ENCODE peak calls at places on chromosome 4, in nine cellular contexts. One of them, this sample, is unnamed.

GRCh38 chr4:77802406-77802805 is 16.8 kb downstream of the CNOT6L start:
- DNase-seq in dorsolateral prefrontal cortex: no peak
- DNase-seq in endothelial cell: no peak
- DNase-seq in upper lobe of right lung: no peak
- DNase-seq in ascending aorta: no peak
- DNase-seq in ovary: no peak
- DNase-seq in GM12865: no peak
- DNase-seq in heart right ventricle: no peak
- DNase-seq in cardiac muscle cell: no peak
- DNase-seq in this sample: no peak

GRCh38 chr4:35087216-35087615 is 1157.1 kb downstream of the ARAP2 start:
- DNase-seq in GM12865: no peak
- DNase-seq in dorsolateral prefrontal cortex: no peak
- DNase-seq in upper lobe of right lung: no peak
- DNase-seq in endothelial cell: no peak
- DNase-seq in ovary: no peak
- DNase-seq in heart right ventricle: no peak
- DNase-seq in ascending aorta: no peak
- DNase-seq in cardiac muscle cell: no peak
- DNase-seq in this sample: no peak

GRCh38 chr4:147173317-147173716 is 227.7 kb upstream of the TTC29 start:
- DNase-seq in GM12865: no peak
- DNase-seq in heart right ventricle: no peak
- DNase-seq in cardiac muscle cell: no peak
- DNase-seq in upper lobe of right lung: no peak
- DNase-seq in ascending aorta: no peak
- DNase-seq in dorsolateral prefrontal cortex: no peak
- DNase-seq in ovary: no peak
- DNase-seq in endothelial cell: no peak
- DNase-seq in this sample: no peak

GRCh38 chr4:48194986-48195773 is 61.1 kb upstream of the TXK start:
- DNase-seq in ascending aorta: no peak
- DNase-seq in dorsolateral prefrontal cortex: no peak
- DNase-seq in cardiac muscle cell: no peak
- DNase-seq in ovary: no peak
- DNase-seq in endothelial cell: no peak
- DNase-seq in GM12865: peak; percentile 47
- DNase-seq in heart right ventricle: no peak
- DNase-seq in upper lobe of right lung: no peak
- DNase-seq in this sample: peak; percentile 16

GRCh38 chr4:3346146-3346545 is 53.3 kb downstream of the RGS12 start:
- DNase-seq in heart right ventricle: peak; percentile 74
- DNase-seq in endothelial cell: peak; percentile 52
- DNase-seq in ascending aorta: no peak
- DNase-seq in cardiac muscle cell: peak; percentile 87
- DNase-seq in dorsolateral prefrontal cortex: no peak
- DNase-seq in upper lobe of right lung: no peak
- DNase-seq in ovary: no peak
- DNase-seq in GM12865: peak; percentile 79
- DNase-seq in this sample: peak; percentile 49

GRCh38 chr4:161856711-161857326 is 307.0 kb downstream of the FSTL5 start:
- DNase-seq in dorsolateral prefrontal cortex: no peak
- DNase-seq in ascending aorta: no peak
- DNase-seq in GM12865: no peak
- DNase-seq in ovary: no peak
- DNase-seq in endothelial cell: no peak
- DNase-seq in cardiac muscle cell: no peak
- DNase-seq in upper lobe of right lung: no peak
- DNase-seq in heart right ventricle: no peak
- DNase-seq in this sample: no peak

GRCh38 chr4:73770917-73771316 is 30.5 kb downstream of the CXCL8 start:
- DNase-seq in dorsolateral prefrontal cortex: no peak
- DNase-seq in heart right ventricle: no peak
- DNase-seq in upper lobe of right lung: no peak
- DNase-seq in ovary: no peak
- DNase-seq in cardiac muscle cell: peak; percentile 8
- DNase-seq in endothelial cell: no peak
- DNase-seq in GM12865: no peak
- DNase-seq in ascending aorta: no peak
- DNase-seq in this sample: no peak

GRCh38 chr4:146585761-146586333 is 52.8 kb upstream of the POU4F2 start:
- DNase-seq in GM12865: no peak
- DNase-seq in ovary: no peak
- DNase-seq in endothelial cell: no peak
- DNase-seq in cardiac muscle cell: peak; percentile 80
- DNase-seq in upper lobe of right lung: no peak
- DNase-seq in heart right ventricle: no peak
- DNase-seq in dorsolateral prefrontal cortex: no peak
- DNase-seq in ascending aorta: no peak
- DNase-seq in this sample: peak; percentile 30

GRCh38 chr4:141311805-141312204 is 91.1 kb downstream of the ZNF330 start:
- DNase-seq in ovary: no peak
- DNase-seq in cardiac muscle cell: no peak
- DNase-seq in endothelial cell: no peak
- DNase-seq in GM12865: no peak
- DNase-seq in upper lobe of right lung: no peak
- DNase-seq in ascending aorta: no peak
- DNase-seq in heart right ventricle: no peak
- DNase-seq in dorsolateral prefrontal cortex: no peak
- DNase-seq in this sample: no peak

GRCh38 chr4:15104825-15105224 is 102.5 kb downstream of the CPEB2 start:
- DNase-seq in endothelial cell: no peak
- DNase-seq in upper lobe of right lung: no peak
- DNase-seq in ovary: no peak
- DNase-seq in dorsolateral prefrontal cortex: no peak
- DNase-seq in GM12865: no peak
- DNase-seq in heart right ventricle: no peak
- DNase-seq in ascending aorta: no peak
- DNase-seq in cardiac muscle cell: no peak
- DNase-seq in this sample: no peak

GRCh38 chr4:8198206-8198905 is 734 bp upstream of the SH3TC1 start:
- DNase-seq in ascending aorta: no peak
- DNase-seq in upper lobe of right lung: peak; percentile 81
- DNase-seq in GM12865: no peak
- DNase-seq in cardiac muscle cell: no peak
- DNase-seq in ovary: no peak
- DNase-seq in heart right ventricle: no peak
- DNase-seq in endothelial cell: no peak
- DNase-seq in dorsolateral prefrontal cortex: no peak
- DNase-seq in this sample: no peak

GRCh38 chr4:15034071-15034764 is 31.9 kb downstream of the CPEB2 start:
- DNase-seq in ovary: no peak
- DNase-seq in upper lobe of right lung: no peak
- DNase-seq in endothelial cell: no peak
- DNase-seq in GM12865: no peak
- DNase-seq in heart right ventricle: peak; percentile 13
- DNase-seq in ascending aorta: no peak
- DNase-seq in cardiac muscle cell: peak; percentile 50
- DNase-seq in dorsolateral prefrontal cortex: no peak
- DNase-seq in this sample: peak; percentile 11

GRCh38 chr4:13322681-13323101 is 161.4 kb downstream of the RAB28 start:
- DNase-seq in heart right ventricle: no peak
- DNase-seq in upper lobe of right lung: no peak
- DNase-seq in endothelial cell: no peak
- DNase-seq in cardiac muscle cell: peak; percentile 94
- DNase-seq in ascending aorta: no peak
- DNase-seq in dorsolateral prefrontal cortex: no peak
- DNase-seq in GM12865: no peak
- DNase-seq in ovary: no peak
- DNase-seq in this sample: peak; percentile 63

GRCh38 chr4:143225167-143225566 is 40.5 kb downstream of the USP38 start:
- DNase-seq in dorsolateral prefrontal cortex: no peak
- DNase-seq in ovary: no peak
- DNase-seq in ascending aorta: no peak
- DNase-seq in heart right ventricle: no peak
- DNase-seq in upper lobe of right lung: no peak
- DNase-seq in endothelial cell: no peak
- DNase-seq in cardiac muscle cell: no peak
- DNase-seq in GM12865: no peak
- DNase-seq in this sample: no peak

GRCh38 chr4:22385615-22386014 is 130.3 kb downstream of the ADGRA3 start:
- DNase-seq in heart right ventricle: no peak
- DNase-seq in dorsolateral prefrontal cortex: no peak
- DNase-seq in ascending aorta: no peak
- DNase-seq in GM12865: no peak
- DNase-seq in upper lobe of right lung: no peak
- DNase-seq in endothelial cell: no peak
- DNase-seq in cardiac muscle cell: peak; percentile 14
- DNase-seq in ovary: no peak
- DNase-seq in this sample: peak; percentile 3

GRCh38 chr4:1974836-1975235 is 33.9 kb downstream of the NELFA start:
- DNase-seq in ascending aorta: no peak
- DNase-seq in upper lobe of right lung: peak; percentile 27
- DNase-seq in endothelial cell: no peak
- DNase-seq in dorsolateral prefrontal cortex: peak; percentile 10
- DNase-seq in GM12865: no peak
- DNase-seq in heart right ventricle: no peak
- DNase-seq in cardiac muscle cell: no peak
- DNase-seq in ovary: no peak
- DNase-seq in this sample: no peak

GRCh38 chr4:33316578-33316977 is 2596.4 kb downstream of the PCDH7 start:
- DNase-seq in endothelial cell: no peak
- DNase-seq in ascending aorta: no peak
- DNase-seq in dorsolateral prefrontal cortex: no peak
- DNase-seq in cardiac muscle cell: no peak
- DNase-seq in upper lobe of right lung: peak; percentile 42
- DNase-seq in heart right ventricle: no peak
- DNase-seq in GM12865: no peak
- DNase-seq in ovary: no peak
- DNase-seq in this sample: no peak

GRCh38 chr4:82560853-82561744 is 689 bp downstream of the TMEM150C start:
- DNase-seq in endothelial cell: peak; percentile 43
- DNase-seq in upper lobe of right lung: no peak
- DNase-seq in ovary: peak; percentile 37
- DNase-seq in GM12865: no peak
- DNase-seq in heart right ventricle: no peak
- DNase-seq in dorsolateral prefrontal cortex: no peak
- DNase-seq in ascending aorta: no peak
- DNase-seq in cardiac muscle cell: no peak
- DNase-seq in this sample: no peak

DNA sequence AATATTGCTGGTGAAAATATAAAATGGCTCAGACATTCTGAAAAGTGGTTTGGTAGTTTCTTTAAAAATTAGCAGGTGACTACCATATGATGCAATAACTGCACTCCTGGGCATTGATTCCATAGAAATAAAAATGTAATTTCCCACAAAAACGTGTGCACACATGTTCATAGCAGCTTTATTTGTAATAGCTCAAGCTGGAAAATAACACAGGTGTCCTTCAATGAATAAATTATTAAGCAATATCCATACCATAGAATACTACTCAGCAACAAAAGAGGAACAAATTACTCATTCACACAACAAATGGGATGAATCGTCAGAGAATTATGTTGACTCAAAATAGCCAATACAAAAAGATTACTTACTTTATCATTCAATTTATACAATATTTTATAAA is 893.7 kb upstream of the SLIT2 start:
- DNase-seq in GM12865: no peak
- DNase-seq in cardiac muscle cell: no peak
- DNase-seq in ascending aorta: no peak
- DNase-seq in ovary: no peak
- DNase-seq in endothelial cell: no peak
- DNase-seq in heart right ventricle: no peak
- DNase-seq in dorsolateral prefrontal cortex: no peak
- DNase-seq in upper lobe of right lung: no peak
- DNase-seq in this sample: no peak
- TF ChIP-seq CTCF in GM12865: no peak
- TF ChIP-seq CTCF in cardiac muscle cell: no peak
- TF ChIP-seq CTCF in ascending aorta: no peak
- TF ChIP-seq CTCF in ovary: no peak
- TF ChIP-seq CTCF in endothelial cell: no peak
- TF ChIP-seq CTCF in heart right ventricle: no peak
- TF ChIP-seq CTCF in dorsolateral prefrontal cortex: no peak
- TF ChIP-seq CTCF in upper lobe of right lung: no peak
- TF ChIP-seq CTCF in this sample: no peak

DNA sequence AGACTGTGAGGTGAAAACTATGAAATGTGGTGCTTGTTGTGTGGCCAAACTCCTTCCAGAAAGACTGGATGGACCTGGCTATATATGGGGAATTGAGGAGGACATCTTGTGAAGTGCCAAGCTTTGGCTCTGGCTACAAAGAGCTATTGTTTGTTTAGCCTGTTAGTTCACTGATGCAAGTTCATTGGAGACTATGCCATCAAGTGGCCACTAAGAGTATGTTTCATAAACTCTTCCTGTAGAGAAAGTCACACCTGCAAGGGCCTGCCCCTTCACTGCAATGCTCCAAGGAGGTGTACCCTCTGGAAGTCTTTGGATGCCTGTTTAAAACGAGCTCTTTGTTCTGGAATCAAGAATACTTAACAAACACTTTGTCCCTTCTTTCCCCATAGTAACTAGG is 382.0 kb downstream of the GABRG1 start:
- DNase-seq in ovary: no peak
- DNase-seq in heart right ventricle: no peak
- DNase-seq in GM12865: peak; percentile 2
- DNase-seq in upper lobe of right lung: no peak
- DNase-seq in cardiac muscle cell: no peak
- DNase-seq in endothelial cell: no peak
- DNase-seq in ascending aorta: no peak
- DNase-seq in dorsolateral prefrontal cortex: no peak
- DNase-seq in this sample: no peak
- TF ChIP-seq CTCF in ovary: no peak
- TF ChIP-seq CTCF in heart right ventricle: no peak
- TF ChIP-seq CTCF in GM12865: no peak
- TF ChIP-seq CTCF in upper lobe of right lung: no peak
- TF ChIP-seq CTCF in cardiac muscle cell: no peak
- TF ChIP-seq CTCF in endothelial cell: no peak
- TF ChIP-seq CTCF in ascending aorta: no peak
- TF ChIP-seq CTCF in dorsolateral prefrontal cortex: no peak
- TF ChIP-seq CTCF in this sample: no peak

DNA sequence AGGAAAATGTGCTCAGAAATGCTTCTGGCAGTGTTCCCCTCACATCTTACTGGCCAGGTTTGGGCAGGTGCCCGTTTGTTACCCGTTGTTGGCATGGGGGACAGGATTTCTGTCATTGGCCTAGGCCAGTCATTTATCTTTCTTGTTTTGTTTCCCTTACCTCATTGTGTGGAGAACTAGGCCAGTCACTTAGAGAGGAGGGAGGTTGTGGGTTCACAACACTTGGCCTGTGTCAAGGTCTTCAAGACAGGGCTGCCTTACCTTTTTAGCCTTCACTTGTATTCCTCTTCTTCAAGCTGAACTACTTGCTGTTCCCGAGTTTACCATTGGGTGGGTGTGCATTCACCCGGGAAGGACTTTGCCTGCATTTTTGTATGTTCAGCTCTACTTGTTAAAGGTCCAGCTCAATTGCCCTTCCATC is 17.7 kb downstream of the SNX25 start:
- DNase-seq in ovary: no peak
- DNase-seq in endothelial cell: no peak
- DNase-seq in upper lobe of right lung: no peak
- DNase-seq in cardiac muscle cell: no peak
- DNase-seq in GM12865: no peak
- DNase-seq in dorsolateral prefrontal cortex: no peak
- DNase-seq in heart right ventricle: no peak
- DNase-seq in ascending aorta: no peak
- DNase-seq in this sample: no peak
- TF ChIP-seq CTCF in ovary: no peak
- TF ChIP-seq CTCF in endothelial cell: no peak
- TF ChIP-seq CTCF in upper lobe of right lung: no peak
- TF ChIP-seq CTCF in cardiac muscle cell: peak; percentile 30
- TF ChIP-seq CTCF in GM12865: no peak
- TF ChIP-seq CTCF in dorsolateral prefrontal cortex: no peak
- TF ChIP-seq CTCF in heart right ventricle: no peak
- TF ChIP-seq CTCF in ascending aorta: peak; percentile 35
- TF ChIP-seq CTCF in this sample: no peak

GRCh38 chr4:110120506-110120905 is 77.9 kb downstream of the ELOVL6 start:
- DNase-seq in endothelial cell: no peak
- DNase-seq in ascending aorta: no peak
- DNase-seq in GM12865: no peak
- DNase-seq in heart right ventricle: no peak
- DNase-seq in ovary: no peak
- DNase-seq in upper lobe of right lung: no peak
- DNase-seq in dorsolateral prefrontal cortex: no peak
- DNase-seq in cardiac muscle cell: no peak
- DNase-seq in this sample: no peak
- TF ChIP-seq CTCF in endothelial cell: no peak
- TF ChIP-seq CTCF in ascending aorta: no peak
- TF ChIP-seq CTCF in GM12865: no peak
- TF ChIP-seq CTCF in heart right ventricle: no peak
- TF ChIP-seq CTCF in ovary: no peak
- TF ChIP-seq CTCF in upper lobe of right lung: no peak
- TF ChIP-seq CTCF in dorsolateral prefrontal cortex: no peak
- TF ChIP-seq CTCF in cardiac muscle cell: no peak
- TF ChIP-seq CTCF in this sample: no peak